ENCODE peak calls at places on chromosomes 13 and 19, in eight cellular contexts. J is colonic mucosa, V is breast epithelium, E is astrocyte, B is body of pancreas, X is ascending aorta, H is heart right ventricle, D is hepatocyte. L is an unnamed sample. For H3K27me3, the result is how much of the 10 kb centered on the place peaks cover.

GRCh38 chr19:46357846-46358583 is 11.1 kb downstream of the PPP5C start:
- DNase-seq in J (no peak), V (no peak), E (peak), B (no peak), X (no peak), H (no peak), D (no peak), L (no peak)

GRCh38 chr13:103634066-103634465 is 567.8 kb upstream of the SLC10A2 start:
- DNase-seq in J (no peak), V (no peak), E (no peak), B (no peak), X (no peak), H (no peak), D (no peak), L (no peak)

GRCh38 chr19:41711376-41712261 is 3.2 kb downstream of the CEACAM5 start:
- DNase-seq in J (peak), V (no peak), E (no peak), B (no peak), X (no peak), H (no peak), D (no peak), L (no peak)

GRCh38 chr19:4524808-4525562 is 6.7 kb upstream of the PLIN4 start:
- DNase-seq in J (peak), V (no peak), E (no peak), B (peak), X (no peak), H (peak), D (peak), L (peak)

GRCh38 chr13:110553417-110553816 is 8.1 kb downstream of the RAB20 start:
- DNase-seq in J (no peak), V (no peak), E (no peak), B (no peak), X (no peak), H (no peak), D (no peak), L (no peak)

GRCh38 chr13:58059624-58060023 is 428.1 kb downstream of the PCDH17 start:
- DNase-seq in J (no peak), V (no peak), E (no peak), B (no peak), X (no peak), H (no peak), D (no peak), L (no peak)

GRCh38 chr13:25687622-25688225 is 315.9 kb downstream of the ATP8A2 start:
- DNase-seq in J (peak), V (no peak), E (peak), B (no peak), X (no peak), H (peak), D (no peak), L (no peak)

GRCh38 chr13:99686944-99687382 is 185.7 kb downstream of the TM9SF2 start:
- DNase-seq in J (peak), V (no peak), E (no peak), B (no peak), X (no peak), H (no peak), D (peak), L (no peak)

GRCh38 chr13:83827338-83827737 is 54.9 kb downstream of the SLITRK1 start:
- DNase-seq in J (no peak), V (no peak), E (no peak), B (no peak), X (no peak), H (no peak), D (no peak), L (no peak)

GRCh38 chr13:60538566-60538965 is 141.5 kb downstream of the TDRD3 start:
- DNase-seq in J (no peak), V (no peak), E (no peak), B (no peak), X (no peak), H (no peak), D (no peak), L (no peak)

DNA sequence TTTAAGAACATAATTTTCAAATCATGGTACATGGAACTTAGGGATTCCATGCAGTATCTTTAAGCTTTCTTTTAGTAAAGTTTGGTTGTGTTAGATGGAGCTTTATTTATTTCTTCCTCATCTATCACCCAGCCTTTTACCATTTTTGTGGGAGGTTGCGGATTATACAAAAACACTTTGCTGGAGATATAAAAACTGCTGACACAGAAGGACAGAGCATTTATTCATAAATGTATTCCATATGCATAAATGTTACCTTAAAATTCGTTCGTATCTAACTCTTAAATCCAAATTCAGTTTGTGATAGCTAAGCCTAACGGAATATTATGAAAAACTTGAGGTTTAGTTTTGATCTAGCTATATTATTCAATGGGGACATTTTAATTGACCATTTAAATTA is 143.3 kb downstream of the TDRD3 start:
- DNase-seq in J (no peak), V (no peak), E (no peak), B (no peak), X (no peak), H (no peak), D (no peak), L (no peak)
- H3K27ac ChIP-seq in J (no peak), V (no peak), E (no peak), B (no peak), X (no peak), H (no peak), D (no peak), L (no peak)

GRCh38 chr13:113582841-113583631 is 1.5 kb upstream of the TFDP1 start:
- DNase-seq in J (peak), V (peak), E (no peak), B (no peak), X (peak), H (no peak), D (peak), L (no peak)
- TF ChIP-seq CTCF in J (no peak), V (no peak), E (no peak), B (no peak), X (no peak), H (no peak), D (no peak), L (no peak)

GRCh38 chr19:1780272-1780957 is 27.1 kb downstream of the ONECUT3 start:
- DNase-seq in J (no peak), V (no peak), E (no peak), B (no peak), X (no peak), H (no peak), D (no peak), L (no peak)
- H3K27me3 ChIP-seq in J (under half), V (under half), E (under half), B (under half), X (under half), H (half or more), D (half or more), L (half or more)

GRCh38 chr13:30690282-30691188 is 44.8 kb upstream of the ALOX5AP start:
- DNase-seq in J (peak), V (no peak), E (peak), B (peak), X (peak), H (peak), D (peak), L (no peak)

GRCh38 chr13:30692108-30692507 is 43.2 kb upstream of the ALOX5AP start:
- DNase-seq in J (no peak), V (no peak), E (no peak), B (no peak), X (peak), H (no peak), D (no peak), L (no peak)

GRCh38 chr13:30685320-30685859 is 50.0 kb upstream of the ALOX5AP start:
- DNase-seq in J (peak), V (no peak), E (no peak), B (no peak), X (peak), H (no peak), D (peak), L (no peak)

GRCh38 chr13:30685987-30686386 is 49.4 kb upstream of the ALOX5AP start:
- DNase-seq in J (no peak), V (no peak), E (no peak), B (no peak), X (no peak), H (no peak), D (no peak), L (no peak)

GRCh38 chr13:30689752-30690151 is 45.6 kb upstream of the ALOX5AP start:
- DNase-seq in J (no peak), V (no peak), E (no peak), B (no peak), X (peak), H (no peak), D (no peak), L (no peak)
- H3K27ac ChIP-seq in J (peak), V (peak), E (no peak), B (no peak), X (peak), H (no peak), D (peak), L (no peak)

L was measured in CD4-positive, alpha-beta T cell.